ENCODE peak calls at places on chromosomes 16 and 17, in six cellular contexts. R, F, A, O, W and I are unnamed samples.

GRCh38 chr16:17476414-17477259 is 5.9 kb upstream of the XYLT1 start:
- DNase-seq in W (peak; percentile 78), O (peak; percentile 44), R (peak; percentile 82), F (no peak), A (no peak), I (peak; percentile 74)

GRCh38 chr17:81519284-81520020 is 6.9 kb upstream of the ACTG1 start:
- DNase-seq in A (no peak), W (peak; percentile 68), O (no peak), F (no peak), R (peak; percentile 82), I (no peak)

GRCh38 chr16:4021070-4021779 is 95.0 kb downstream of the ADCY9 start:
- DNase-seq in F (no peak), A (no peak), W (peak; percentile 54), R (no peak), O (no peak), I (no peak)

GRCh38 chr16:30926937-30927788 is 3.8 kb downstream of the FBXL19 start:
- DNase-seq in O (no peak), F (no peak), A (no peak), R (no peak), W (no peak), I (no peak)

GRCh38 chr17:4742629-4743028 is 2.9 kb upstream of the CXCL16 start:
- DNase-seq in O (no peak), R (no peak), F (no peak), A (no peak), W (no peak), I (no peak)

GRCh38 chr17:75876190-75876937 is 2.0 kb downstream of the TRIM47 start:
- DNase-seq in W (no peak), O (no peak), F (peak; percentile 18), R (peak; percentile 86), A (no peak), I (no peak)

GRCh38 chr17:2547176-2547575 is 35.5 kb upstream of the METTL16 start:
- DNase-seq in F (no peak), A (no peak), W (no peak), O (no peak), R (no peak), I (peak; percentile 7)

GRCh38 chr16:84628226-84628731 is 10.4 kb upstream of the COTL1 start:
- DNase-seq in F (no peak), W (no peak), O (no peak), A (no peak), R (no peak), I (no peak)

GRCh38 chr17:8189041-8189710 is 804 bp downstream of the BORCS6 start:
- DNase-seq in R (no peak), F (peak; percentile 44), W (no peak), A (no peak), O (no peak), I (no peak)

GRCh38 chr17:71402007-71402406 is 718.8 kb upstream of the SOX9 start:
- DNase-seq in F (no peak), A (no peak), O (no peak), R (no peak), W (no peak), I (no peak)
- H3K79me1 ChIP-seq in F (no peaks in the 10 kb centered on the region), A (no peaks in the 10 kb centered on the region), O (no peaks in the 10 kb centered on the region), R (no peaks in the 10 kb centered on the region), W (peaks cover 3% of the 10 kb centered on the region), I (no peaks in the 10 kb centered on the region)

GRCh38 chr16:71574702-71575101 is 2.2 kb downstream of the TAT start:
- DNase-seq in W (no peak), O (no peak), A (no peak), R (no peak), F (no peak), I (no peak)

GRCh38 chr16:71570143-71570542 is 6.7 kb downstream of the TAT start:
- DNase-seq in O (no peak), F (no peak), R (no peak), W (no peak), A (no peak), I (no peak)

GRCh38 chr16:71573387-71574094 is 3.4 kb downstream of the TAT start:
- DNase-seq in O (no peak), A (no peak), R (no peak), W (no peak), F (no peak), I (no peak)

GRCh38 chr16:71569621-71570020 is 7.3 kb downstream of the TAT start:
- DNase-seq in F (no peak), O (no peak), R (no peak), W (no peak), A (no peak), I (no peak)

GRCh38 chr16:71572497-71573116 is 4.3 kb downstream of the TAT start:
- DNase-seq in R (no peak), A (no peak), F (no peak), O (no peak), W (no peak), I (no peak)
- H4K91ac ChIP-seq in R (no peak overlapping the region), A (no peak overlapping the region), F (no peak overlapping the region), O (no peak overlapping the region), W (no peak overlapping the region), I (no peak overlapping the region)

DNA sequence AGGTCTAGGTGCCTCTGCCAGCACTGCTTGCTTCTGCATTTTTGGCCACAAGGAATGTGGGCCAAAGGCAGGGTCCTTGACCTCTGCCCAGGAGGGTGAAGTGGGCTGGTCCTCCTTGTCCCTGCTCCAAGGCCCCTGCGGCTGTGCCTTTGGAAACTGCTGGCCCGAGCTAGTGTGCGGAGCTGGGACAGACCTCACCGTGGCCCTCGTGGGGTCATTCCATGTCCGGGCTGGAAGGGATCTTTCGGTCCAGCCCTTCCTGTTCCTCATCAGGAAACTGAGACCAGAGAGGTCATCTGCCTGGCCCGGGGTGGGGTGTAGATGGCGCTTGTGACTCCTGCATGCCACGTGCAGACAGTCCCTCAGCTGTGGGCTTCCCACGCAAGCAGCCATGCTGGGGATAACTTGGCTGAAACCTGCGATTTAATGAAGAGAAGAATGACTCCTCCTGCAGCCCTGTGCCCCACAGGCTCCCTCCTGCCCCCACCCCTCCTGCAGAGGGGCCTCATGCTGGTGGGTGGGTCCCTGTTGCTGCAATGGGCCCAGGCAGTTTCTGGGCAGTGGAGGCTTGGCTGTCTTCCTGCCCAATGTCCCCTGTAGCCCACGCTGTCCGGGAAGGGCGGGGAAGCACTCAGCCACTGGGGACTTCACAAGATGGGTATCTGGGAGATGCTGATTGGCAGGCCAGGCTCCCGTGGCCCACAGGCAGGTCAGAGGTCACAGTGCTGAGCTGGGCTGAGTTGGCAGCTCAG is 245.2 kb downstream of the SEC14L1 start:
- DNase-seq in R (no peak), W (no peak), A (no peak), F (no peak), O (no peak), I (no peak)
- H3K79me1 ChIP-seq in R (peaks cover 17% of the 10 kb centered on the region), W (peaks cover 37% of the 10 kb centered on the region), A (peaks cover 38% of the 10 kb centered on the region), F (peaks cover 10% of the 10 kb centered on the region), O (peaks cover 21% of the 10 kb centered on the region), I (peaks cover 8% of the 10 kb centered on the region)

GRCh38 chr16:21001262-21001661 is 100.7 kb downstream of the LYRM1 start:
- DNase-seq in W (peak; percentile 10), R (peak; percentile 52), F (peak; percentile 11), A (peak; percentile 17), O (no peak), I (peak; percentile 4)

GRCh38 chr16:21009815-21010214 is 109.2 kb downstream of the LYRM1 start:
- DNase-seq in F (no peak), R (no peak), A (no peak), O (no peak), W (no peak), I (no peak)

GRCh38 chr16:21005008-21005407 is 104.4 kb downstream of the LYRM1 start:
- DNase-seq in W (no peak), F (no peak), R (no peak), A (no peak), O (no peak), I (no peak)
- H4K91ac ChIP-seq in W (no peak overlapping the region), F (no peak overlapping the region), R (no peak overlapping the region), A (no peak overlapping the region), O (no peak overlapping the region), I (no peak overlapping the region)

GRCh38 chr16:81461756-81462155 is 17.1 kb downstream of the CMIP start:
- DNase-seq in W (no peak), A (no peak), F (no peak), O (no peak), R (no peak), I (no peak)
- H3K79me1 ChIP-seq in W (no peaks in the 10 kb centered on the region), A (peaks cover 9% of the 10 kb centered on the region), F (peaks cover 56% of the 10 kb centered on the region), O (peaks cover 49% of the 10 kb centered on the region), R (no peaks in the 10 kb centered on the region), I (peaks cover 92% of the 10 kb centered on the region)